ENCODE peak calls at places on chromosomes 12 and 14, in eight cellular contexts. One of them, this sample, is unnamed.

GRCh38 chr12:45583011-45583657 is 146.4 kb upstream of the ARID2 start:
- DNase-seq in mammary epithelial cell: no peak
- DNase-seq in heart left ventricle: no peak
- DNase-seq in endodermal cell: no peak
- DNase-seq in tibial artery: no peak
- DNase-seq in OCI-LY7: no peak
- DNase-seq in hepatocyte: peak; percentile 61
- DNase-seq in lower lobe of right lung: no peak
- DNase-seq in this sample: no peak

GRCh38 chr14:24428628-24429394 is 657 bp downstream of the CBLN3 start:
- DNase-seq in mammary epithelial cell: no peak
- DNase-seq in heart left ventricle: no peak
- DNase-seq in endodermal cell: no peak
- DNase-seq in tibial artery: no peak
- DNase-seq in OCI-LY7: no peak
- DNase-seq in hepatocyte: no peak
- DNase-seq in lower lobe of right lung: no peak
- DNase-seq in this sample: peak; percentile 22

GRCh38 chr12:127640181-127640886 is 626.6 kb upstream of the TMEM132C start:
- DNase-seq in mammary epithelial cell: no peak
- DNase-seq in heart left ventricle: no peak
- DNase-seq in endodermal cell: no peak
- DNase-seq in tibial artery: peak; percentile 55
- DNase-seq in OCI-LY7: no peak
- DNase-seq in hepatocyte: peak; percentile 30
- DNase-seq in lower lobe of right lung: no peak
- DNase-seq in this sample: no peak

GRCh38 chr12:132886529-132887477 is 602 bp downstream of the CHFR start:
- DNase-seq in mammary epithelial cell: peak; percentile 6
- DNase-seq in heart left ventricle: no peak
- DNase-seq in endodermal cell: no peak
- DNase-seq in tibial artery: no peak
- DNase-seq in OCI-LY7: no peak
- DNase-seq in hepatocyte: peak; percentile 51
- DNase-seq in lower lobe of right lung: peak; percentile 60
- DNase-seq in this sample: peak; percentile 25

GRCh38 chr14:63051966-63052365 is 6.7 kb upstream of the KCNH5 start:
- DNase-seq in mammary epithelial cell: peak; percentile 6
- DNase-seq in heart left ventricle: no peak
- DNase-seq in endodermal cell: no peak
- DNase-seq in tibial artery: no peak
- DNase-seq in OCI-LY7: no peak
- DNase-seq in hepatocyte: no peak
- DNase-seq in lower lobe of right lung: no peak
- DNase-seq in this sample: no peak

GRCh38 chr14:98731286-98731685 is 540.7 kb downstream of the BCL11B start:
- DNase-seq in mammary epithelial cell: no peak
- DNase-seq in heart left ventricle: no peak
- DNase-seq in endodermal cell: no peak
- DNase-seq in tibial artery: no peak
- DNase-seq in OCI-LY7: no peak
- DNase-seq in hepatocyte: no peak
- DNase-seq in lower lobe of right lung: no peak
- DNase-seq in this sample: no peak

GRCh38 chr12:28497889-28498411 is 307.7 kb downstream of the CCDC91 start:
- DNase-seq in mammary epithelial cell: peak; percentile 63
- DNase-seq in heart left ventricle: no peak
- DNase-seq in endodermal cell: no peak
- DNase-seq in tibial artery: no peak
- DNase-seq in OCI-LY7: no peak
- DNase-seq in hepatocyte: no peak
- DNase-seq in lower lobe of right lung: no peak
- DNase-seq in this sample: no peak

GRCh38 chr14:22555573-22556011 is 33.4 kb downstream of the DAD1 start:
- DNase-seq in mammary epithelial cell: peak; percentile 61
- DNase-seq in heart left ventricle: no peak
- DNase-seq in endodermal cell: no peak
- DNase-seq in tibial artery: no peak
- DNase-seq in OCI-LY7: peak; percentile 58
- DNase-seq in hepatocyte: no peak
- DNase-seq in lower lobe of right lung: no peak
- DNase-seq in this sample: no peak

GRCh38 chr12:51342416-51342815 is 4.1 kb downstream of the CELA1 start:
- DNase-seq in mammary epithelial cell: no peak
- DNase-seq in heart left ventricle: no peak
- DNase-seq in endodermal cell: no peak
- DNase-seq in tibial artery: no peak
- DNase-seq in OCI-LY7: no peak
- DNase-seq in hepatocyte: no peak
- DNase-seq in lower lobe of right lung: no peak
- DNase-seq in this sample: no peak

GRCh38 chr14:68365228-68365627 is 427.6 kb downstream of the ZFP36L1 start:
- DNase-seq in mammary epithelial cell: peak; percentile 65
- DNase-seq in heart left ventricle: no peak
- DNase-seq in endodermal cell: no peak
- DNase-seq in tibial artery: no peak
- DNase-seq in OCI-LY7: no peak
- DNase-seq in hepatocyte: no peak
- DNase-seq in lower lobe of right lung: no peak
- DNase-seq in this sample: no peak

GRCh38 chr12:128814411-128815261 is 9.1 kb downstream of the SLC15A4 start:
- DNase-seq in mammary epithelial cell: no peak
- DNase-seq in heart left ventricle: no peak
- DNase-seq in endodermal cell: no peak
- DNase-seq in tibial artery: peak; percentile 63
- DNase-seq in OCI-LY7: no peak
- DNase-seq in hepatocyte: no peak
- DNase-seq in lower lobe of right lung: no peak
- DNase-seq in this sample: no peak

GRCh38 chr12:128818065-128819022 is 5.4 kb downstream of the SLC15A4 start:
- DNase-seq in mammary epithelial cell: peak; percentile 27
- DNase-seq in heart left ventricle: no peak
- DNase-seq in endodermal cell: no peak
- DNase-seq in tibial artery: no peak
- DNase-seq in OCI-LY7: peak; percentile 54
- DNase-seq in hepatocyte: peak; percentile 34
- DNase-seq in lower lobe of right lung: no peak
- DNase-seq in this sample: no peak

GRCh38 chr12:128817115-128818015 is 6.4 kb downstream of the SLC15A4 start:
- DNase-seq in mammary epithelial cell: peak; percentile 60
- DNase-seq in heart left ventricle: peak; percentile 69
- DNase-seq in endodermal cell: no peak
- DNase-seq in tibial artery: peak; percentile 71
- DNase-seq in OCI-LY7: no peak
- DNase-seq in hepatocyte: peak; percentile 40
- DNase-seq in lower lobe of right lung: peak; percentile 63
- DNase-seq in this sample: peak; percentile 45

GRCh38 chr12:128815779-128816642 is 7.7 kb downstream of the SLC15A4 start:
- DNase-seq in mammary epithelial cell: no peak
- DNase-seq in heart left ventricle: no peak
- DNase-seq in endodermal cell: no peak
- DNase-seq in tibial artery: no peak
- DNase-seq in OCI-LY7: no peak
- DNase-seq in hepatocyte: no peak
- DNase-seq in lower lobe of right lung: no peak
- DNase-seq in this sample: no peak

DNA sequence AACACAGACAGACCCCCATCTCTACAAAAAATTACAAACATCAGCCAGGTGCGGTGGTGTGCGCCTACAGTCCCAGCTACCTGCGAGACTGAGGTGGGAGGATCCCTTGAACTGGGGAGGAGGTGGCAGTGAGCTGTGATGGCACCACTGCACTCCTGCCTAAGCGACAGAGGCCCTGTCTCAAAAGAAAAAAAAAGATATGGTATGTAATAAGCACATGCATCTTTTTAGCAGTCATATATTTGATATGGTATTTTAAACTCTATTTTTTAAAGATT is 7.2 kb downstream of the SLC15A4 start:
- DNase-seq in mammary epithelial cell: no peak
- DNase-seq in heart left ventricle: no peak
- DNase-seq in endodermal cell: no peak
- DNase-seq in tibial artery: no peak
- DNase-seq in OCI-LY7: no peak
- DNase-seq in hepatocyte: no peak
- DNase-seq in lower lobe of right lung: no peak
- DNase-seq in this sample: no peak
- H3K4me1 ChIP-seq in mammary epithelial cell: peaks cover 25% of the 10 kb centered on the region
- H3K4me1 ChIP-seq in heart left ventricle: peaks cover 58% of the 10 kb centered on the region
- H3K4me1 ChIP-seq in endodermal cell: peaks cover 7% of the 10 kb centered on the region
- H3K4me1 ChIP-seq in tibial artery: peaks cover 53% of the 10 kb centered on the region
- H3K4me1 ChIP-seq in OCI-LY7: peaks cover 67% of the 10 kb centered on the region
- H3K4me1 ChIP-seq in hepatocyte: peaks cover 17% of the 10 kb centered on the region
- H3K4me1 ChIP-seq in lower lobe of right lung: peaks cover 41% of the 10 kb centered on the region
- H3K4me1 ChIP-seq in this sample: no peaks in the 10 kb centered on the region

GRCh38 chr14:96394047-96394815 is 2.3 kb downstream of the AK7 start:
- DNase-seq in mammary epithelial cell: no peak
- DNase-seq in heart left ventricle: no peak
- DNase-seq in endodermal cell: peak; percentile 15
- DNase-seq in tibial artery: no peak
- DNase-seq in OCI-LY7: no peak
- DNase-seq in hepatocyte: no peak
- DNase-seq in lower lobe of right lung: no peak
- DNase-seq in this sample: no peak

GRCh38 chr14:96390965-96391292 is 999 bp upstream of the AK7 start:
- DNase-seq in mammary epithelial cell: no peak
- DNase-seq in heart left ventricle: no peak
- DNase-seq in endodermal cell: no peak
- DNase-seq in tibial artery: no peak
- DNase-seq in OCI-LY7: no peak
- DNase-seq in hepatocyte: no peak
- DNase-seq in lower lobe of right lung: no peak
- DNase-seq in this sample: no peak

GRCh38 chr14:96393292-96393691 is 1.4 kb downstream of the AK7 start:
- DNase-seq in mammary epithelial cell: no peak
- DNase-seq in heart left ventricle: no peak
- DNase-seq in endodermal cell: no peak
- DNase-seq in tibial artery: no peak
- DNase-seq in OCI-LY7: no peak
- DNase-seq in hepatocyte: no peak
- DNase-seq in lower lobe of right lung: no peak
- DNase-seq in this sample: no peak

GRCh38 chr14:96391293-96392118 is 422 bp upstream of the AK7 start:
- DNase-seq in mammary epithelial cell: peak; percentile 94
- DNase-seq in heart left ventricle: peak; percentile 96
- DNase-seq in endodermal cell: peak; percentile 100
- DNase-seq in tibial artery: peak; percentile 94
- DNase-seq in OCI-LY7: peak; percentile 94
- DNase-seq in hepatocyte: peak; percentile 98
- DNase-seq in lower lobe of right lung: peak; percentile 98
- DNase-seq in this sample: peak; percentile 95
- H3K27ac ChIP-seq in mammary epithelial cell: peak overlapping the region; percentile 60
- H3K27ac ChIP-seq in heart left ventricle: peak overlapping the region; percentile 69
- H3K27ac ChIP-seq in endodermal cell: peak overlapping the region; percentile 70
- H3K27ac ChIP-seq in tibial artery: peak overlapping the region; percentile 56
- H3K27ac ChIP-seq in OCI-LY7: peak overlapping the region; percentile 26
- H3K27ac ChIP-seq in hepatocyte: peak overlapping the region; percentile 56
- H3K27ac ChIP-seq in lower lobe of right lung: peak overlapping the region; percentile 64
- H3K27ac ChIP-seq in this sample: peak overlapping the region; percentile 73

GRCh38 chr12:55738113-55739024 is 4.6 kb upstream of the GDF11 start:
- DNase-seq in mammary epithelial cell: peak; percentile 70
- DNase-seq in heart left ventricle: peak; percentile 82
- DNase-seq in endodermal cell: peak; percentile 98
- DNase-seq in tibial artery: peak; percentile 89
- DNase-seq in OCI-LY7: peak; percentile 96
- DNase-seq in hepatocyte: peak; percentile 90
- DNase-seq in lower lobe of right lung: peak; percentile 85
- DNase-seq in this sample: peak; percentile 85

GRCh38 chr12:55736780-55737580 is 5.9 kb upstream of the GDF11 start:
- DNase-seq in mammary epithelial cell: peak; percentile 73
- DNase-seq in heart left ventricle: peak; percentile 65
- DNase-seq in endodermal cell: peak; percentile 100
- DNase-seq in tibial artery: no peak
- DNase-seq in OCI-LY7: peak; percentile 71
- DNase-seq in hepatocyte: peak; percentile 88
- DNase-seq in lower lobe of right lung: peak; percentile 80
- DNase-seq in this sample: no peak

GRCh38 chr12:55739025-55739378 is 3.9 kb upstream of the GDF11 start:
- DNase-seq in mammary epithelial cell: no peak
- DNase-seq in heart left ventricle: no peak
- DNase-seq in endodermal cell: no peak
- DNase-seq in tibial artery: no peak
- DNase-seq in OCI-LY7: no peak
- DNase-seq in hepatocyte: no peak
- DNase-seq in lower lobe of right lung: no peak
- DNase-seq in this sample: no peak

GRCh38 chr12:55736076-55736475 is 6.8 kb upstream of the GDF11 start:
- DNase-seq in mammary epithelial cell: no peak
- DNase-seq in heart left ventricle: no peak
- DNase-seq in endodermal cell: no peak
- DNase-seq in tibial artery: no peak
- DNase-seq in OCI-LY7: no peak
- DNase-seq in hepatocyte: no peak
- DNase-seq in lower lobe of right lung: no peak
- DNase-seq in this sample: no peak

GRCh38 chr12:55737581-55738112 is 5.3 kb upstream of the GDF11 start:
- DNase-seq in mammary epithelial cell: no peak
- DNase-seq in heart left ventricle: no peak
- DNase-seq in endodermal cell: no peak
- DNase-seq in tibial artery: no peak
- DNase-seq in OCI-LY7: peak; percentile 31
- DNase-seq in hepatocyte: peak; percentile 32
- DNase-seq in lower lobe of right lung: no peak
- DNase-seq in this sample: no peak
- H3K4me3 ChIP-seq in mammary epithelial cell: no peak overlapping the region
- H3K4me3 ChIP-seq in heart left ventricle: peak overlapping the region; percentile 37
- H3K4me3 ChIP-seq in endodermal cell: peak overlapping the region; percentile 88
- H3K4me3 ChIP-seq in tibial artery: no peak overlapping the region
- H3K4me3 ChIP-seq in OCI-LY7: peak overlapping the region; percentile 72
- H3K4me3 ChIP-seq in hepatocyte: no peak overlapping the region
- H3K4me3 ChIP-seq in lower lobe of right lung: peak overlapping the region; percentile 66
- H3K4me3 ChIP-seq in this sample: peak overlapping the region; percentile 56

GRCh38 chr12:106960443-106960842 is 4.7 kb downstream of the TMEM263 start:
- DNase-seq in mammary epithelial cell: no peak
- DNase-seq in heart left ventricle: no peak
- DNase-seq in endodermal cell: no peak
- DNase-seq in tibial artery: no peak
- DNase-seq in OCI-LY7: no peak
- DNase-seq in hepatocyte: no peak
- DNase-seq in lower lobe of right lung: no peak
- DNase-seq in this sample: no peak

GRCh38 chr12:106956048-106956935 is 585 bp downstream of the TMEM263 start:
- DNase-seq in mammary epithelial cell: peak; percentile 77
- DNase-seq in heart left ventricle: peak; percentile 70
- DNase-seq in endodermal cell: peak; percentile 94
- DNase-seq in tibial artery: peak; percentile 77
- DNase-seq in OCI-LY7: peak; percentile 63
- DNase-seq in hepatocyte: peak; percentile 88
- DNase-seq in lower lobe of right lung: peak; percentile 71
- DNase-seq in this sample: peak; percentile 76

GRCh38 chr12:106957617-106958016 is 1.9 kb downstream of the TMEM263 start:
- DNase-seq in mammary epithelial cell: no peak
- DNase-seq in heart left ventricle: no peak
- DNase-seq in endodermal cell: no peak
- DNase-seq in tibial artery: no peak
- DNase-seq in OCI-LY7: peak; percentile 41
- DNase-seq in hepatocyte: no peak
- DNase-seq in lower lobe of right lung: no peak
- DNase-seq in this sample: no peak

DNA sequence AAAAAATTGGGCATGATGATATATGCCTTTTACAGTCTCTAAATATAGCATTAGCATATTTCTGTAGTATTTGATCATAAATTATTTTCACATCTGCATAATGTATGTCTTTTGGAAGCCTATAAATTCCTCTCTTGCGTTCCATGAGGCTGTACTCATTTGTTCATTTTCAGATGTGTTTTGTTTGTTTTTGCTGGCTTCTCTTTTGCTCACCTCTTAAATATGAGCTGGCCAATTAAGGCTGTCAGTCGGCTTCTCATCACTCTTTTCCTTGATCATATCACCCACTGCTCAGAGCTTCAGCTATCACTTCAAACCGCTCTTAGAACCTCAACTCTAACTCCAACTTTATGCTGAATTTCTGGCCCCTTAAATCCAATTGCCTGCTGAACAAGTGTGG is 6.6 kb downstream of the TMEM263 start:
- DNase-seq in mammary epithelial cell: no peak
- DNase-seq in heart left ventricle: no peak
- DNase-seq in endodermal cell: no peak
- DNase-seq in tibial artery: no peak
- DNase-seq in OCI-LY7: no peak
- DNase-seq in hepatocyte: no peak
- DNase-seq in lower lobe of right lung: no peak
- DNase-seq in this sample: no peak
- H3K4me1 ChIP-seq in mammary epithelial cell: peaks cover 10% of the 10 kb centered on the region
- H3K4me1 ChIP-seq in heart left ventricle: peaks cover 49% of the 10 kb centered on the region
- H3K4me1 ChIP-seq in endodermal cell: no peaks in the 10 kb centered on the region
- H3K4me1 ChIP-seq in tibial artery: peaks cover 34% of the 10 kb centered on the region
- H3K4me1 ChIP-seq in OCI-LY7: peaks cover 15% of the 10 kb centered on the region
- H3K4me1 ChIP-seq in hepatocyte: peaks cover 12% of the 10 kb centered on the region
- H3K4me1 ChIP-seq in lower lobe of right lung: peaks cover 21% of the 10 kb centered on the region
- H3K4me1 ChIP-seq in this sample: no peaks in the 10 kb centered on the region